ENCODE peak calls at places on chromosomes 16 and 17, in five cellular contexts. One of them, this sample, is unnamed.

GRCh38 chr16:83953796-83954576 is 946 bp downstream of the OSGIN1 start:
- DNase-seq in stimulated activated CD8-positive, alpha-beta memory T cell treated with anti-CD3 and anti-CD28 coated beads, Interleukin-7, amount 100 ng/mL, for 1 hour: no peak
- DNase-seq in CD4-positive, CD25-positive, alpha-beta regulatory T cell: peak; percentile 71
- DNase-seq in right lobe of liver: no peak
- DNase-seq in Right ventricle myocardium superior: peak; percentile 43
- DNase-seq in this sample: no peak

GRCh38 chr16:79893445-79893844 is 292.9 kb upstream of the MAF start:
- DNase-seq in stimulated activated CD8-positive, alpha-beta memory T cell treated with anti-CD3 and anti-CD28 coated beads, Interleukin-7, amount 100 ng/mL, for 1 hour: no peak
- DNase-seq in CD4-positive, CD25-positive, alpha-beta regulatory T cell: no peak
- DNase-seq in right lobe of liver: no peak
- DNase-seq in Right ventricle myocardium superior: no peak
- DNase-seq in this sample: no peak

GRCh38 chr17:66670211-66670610 is 164.7 kb upstream of the CACNG5 start:
- DNase-seq in stimulated activated CD8-positive, alpha-beta memory T cell treated with anti-CD3 and anti-CD28 coated beads, Interleukin-7, amount 100 ng/mL, for 1 hour: no peak
- DNase-seq in CD4-positive, CD25-positive, alpha-beta regulatory T cell: no peak
- DNase-seq in right lobe of liver: no peak
- DNase-seq in Right ventricle myocardium superior: no peak
- DNase-seq in this sample: no peak

GRCh38 chr16:268141-269053 is 7.3 kb downstream of the RGS11 start:
- DNase-seq in stimulated activated CD8-positive, alpha-beta memory T cell treated with anti-CD3 and anti-CD28 coated beads, Interleukin-7, amount 100 ng/mL, for 1 hour: no peak
- DNase-seq in CD4-positive, CD25-positive, alpha-beta regulatory T cell: no peak
- DNase-seq in right lobe of liver: no peak
- DNase-seq in Right ventricle myocardium superior: no peak
- DNase-seq in this sample: peak; percentile 61

GRCh38 chr16:74309789-74310781 is 13.5 kb downstream of the PSMD7 start:
- DNase-seq in stimulated activated CD8-positive, alpha-beta memory T cell treated with anti-CD3 and anti-CD28 coated beads, Interleukin-7, amount 100 ng/mL, for 1 hour: no peak
- DNase-seq in CD4-positive, CD25-positive, alpha-beta regulatory T cell: peak; percentile 52
- DNase-seq in right lobe of liver: no peak
- DNase-seq in Right ventricle myocardium superior: no peak
- DNase-seq in this sample: no peak

GRCh38 chr17:35969558-35970442 is 11.5 kb downstream of the CCL16 start:
- DNase-seq in stimulated activated CD8-positive, alpha-beta memory T cell treated with anti-CD3 and anti-CD28 coated beads, Interleukin-7, amount 100 ng/mL, for 1 hour: peak; percentile 53
- DNase-seq in CD4-positive, CD25-positive, alpha-beta regulatory T cell: peak; percentile 72
- DNase-seq in right lobe of liver: peak; percentile 65
- DNase-seq in Right ventricle myocardium superior: peak; percentile 69
- DNase-seq in this sample: no peak

GRCh38 chr17:8062435-8062806 is 23.6 kb downstream of the ALOX15B start:
- DNase-seq in stimulated activated CD8-positive, alpha-beta memory T cell treated with anti-CD3 and anti-CD28 coated beads, Interleukin-7, amount 100 ng/mL, for 1 hour: no peak
- DNase-seq in CD4-positive, CD25-positive, alpha-beta regulatory T cell: no peak
- DNase-seq in right lobe of liver: no peak
- DNase-seq in Right ventricle myocardium superior: no peak
- DNase-seq in this sample: no peak

GRCh38 chr16:72371307-72372081 is 199.5 kb upstream of the PMFBP1 start:
- DNase-seq in stimulated activated CD8-positive, alpha-beta memory T cell treated with anti-CD3 and anti-CD28 coated beads, Interleukin-7, amount 100 ng/mL, for 1 hour: no peak
- DNase-seq in CD4-positive, CD25-positive, alpha-beta regulatory T cell: peak; percentile 1
- DNase-seq in right lobe of liver: no peak
- DNase-seq in Right ventricle myocardium superior: no peak
- DNase-seq in this sample: peak; percentile 80

GRCh38 chr16:26454102-26454501 is 612.6 kb upstream of the C16orf82 start:
- DNase-seq in stimulated activated CD8-positive, alpha-beta memory T cell treated with anti-CD3 and anti-CD28 coated beads, Interleukin-7, amount 100 ng/mL, for 1 hour: no peak
- DNase-seq in CD4-positive, CD25-positive, alpha-beta regulatory T cell: no peak
- DNase-seq in right lobe of liver: no peak
- DNase-seq in Right ventricle myocardium superior: no peak
- DNase-seq in this sample: no peak

GRCh38 chr17:81526662-81527571 is 1.3 kb upstream of the FSCN2 start:
- DNase-seq in stimulated activated CD8-positive, alpha-beta memory T cell treated with anti-CD3 and anti-CD28 coated beads, Interleukin-7, amount 100 ng/mL, for 1 hour: no peak
- DNase-seq in CD4-positive, CD25-positive, alpha-beta regulatory T cell: no peak
- DNase-seq in right lobe of liver: peak; percentile 12
- DNase-seq in Right ventricle myocardium superior: no peak
- DNase-seq in this sample: peak; percentile 71

GRCh38 chr16:15493416-15494181 is 59.2 kb downstream of the BMERB1 start:
- DNase-seq in stimulated activated CD8-positive, alpha-beta memory T cell treated with anti-CD3 and anti-CD28 coated beads, Interleukin-7, amount 100 ng/mL, for 1 hour: no peak
- DNase-seq in CD4-positive, CD25-positive, alpha-beta regulatory T cell: no peak
- DNase-seq in right lobe of liver: no peak
- DNase-seq in Right ventricle myocardium superior: no peak
- DNase-seq in this sample: no peak

GRCh38 chr17:56316604-56317003 is 163.3 kb downstream of the ANKFN1 start:
- DNase-seq in stimulated activated CD8-positive, alpha-beta memory T cell treated with anti-CD3 and anti-CD28 coated beads, Interleukin-7, amount 100 ng/mL, for 1 hour: no peak
- DNase-seq in CD4-positive, CD25-positive, alpha-beta regulatory T cell: no peak
- DNase-seq in right lobe of liver: no peak
- DNase-seq in Right ventricle myocardium superior: no peak
- DNase-seq in this sample: no peak

GRCh38 chr17:59829217-59830006 is 63.3 kb downstream of the TUBD1 start:
- DNase-seq in stimulated activated CD8-positive, alpha-beta memory T cell treated with anti-CD3 and anti-CD28 coated beads, Interleukin-7, amount 100 ng/mL, for 1 hour: no peak
- DNase-seq in CD4-positive, CD25-positive, alpha-beta regulatory T cell: peak; percentile 97
- DNase-seq in right lobe of liver: no peak
- DNase-seq in Right ventricle myocardium superior: no peak
- DNase-seq in this sample: no peak